ENCODE peak calls at places on chromosome 2, in six cellular contexts. J is RWPE2, K is ELR, O is cardiac septum, A is putamen, L is T-helper 17 cell. R is an unnamed sample.
A peak's percentile ranks its signal among the peaks of the same experiment; 100 is the strongest.

GRCh38 chr2:23602113-23602512 is 217.1 kb downstream of the KLHL29 start:
- DNase-seq in J (no peak), K (peak; percentile 91), O (no peak), A (no peak), L (no peak), R (peak; percentile 66)

GRCh38 chr2:230691005-230691647 is 21.5 kb upstream of the CAB39 start:
- DNase-seq in O (peak; percentile 4), L (no peak), A (no peak), K (peak; percentile 98), J (peak; percentile 92), R (no peak)

GRCh38 chr2:120385355-120386127 is 39.6 kb downstream of the INHBB start:
- DNase-seq in O (no peak), L (no peak), A (no peak), K (no peak), J (peak; percentile 11), R (peak; percentile 12)

GRCh38 chr2:199703199-199703598 is 147.8 kb downstream of the FTCDNL1 start:
- DNase-seq in L (no peak), J (no peak), K (no peak), A (no peak), O (no peak), R (no peak)

GRCh38 chr2:70820499-70820898 is at the start of gene CLEC4F:
- DNase-seq in A (no peak), J (no peak), L (no peak), K (no peak), O (no peak), R (no peak)

GRCh38 chr2:157628532-157629415 is at the start of gene ACVR1C:
- DNase-seq in L (peak; percentile 72), O (no peak), J (peak; percentile 51), A (peak; percentile 76), K (peak; percentile 62), R (peak; percentile 89)

GRCh38 chr2:109523121-109523520 is 90.6 kb downstream of the SEPTIN10 start:
- DNase-seq in L (no peak), J (peak; percentile 26), K (no peak), A (no peak), O (peak; percentile 55), R (peak; percentile 56)

GRCh38 chr2:20106746-20107145 is 55.3 kb upstream of the LAPTM4A start:
- DNase-seq in A (no peak), O (no peak), L (peak; percentile 13), J (peak; percentile 83), K (no peak), R (no peak)

GRCh38 chr2:28277466-28277865 is 115.2 kb upstream of the FOSL2 start:
- DNase-seq in O (no peak), A (no peak), L (no peak), K (no peak), J (no peak), R (no peak)

GRCh38 chr2:216302981-216303676 is 69.2 kb downstream of the MARCHF4 start:
- DNase-seq in L (no peak), A (no peak), J (no peak), K (peak; percentile 52), O (no peak), R (no peak)

GRCh38 chr2:59182249-59182648 is 941.1 kb upstream of the FANCL start:
- DNase-seq in J (no peak), K (peak; percentile 30), A (peak; percentile 10), L (no peak), O (no peak), R (no peak)

GRCh38 chr2:33425660-33426059 is 50.8 kb upstream of the RASGRP3 start:
- DNase-seq in J (no peak), A (no peak), K (peak; percentile 71), L (no peak), O (no peak), R (no peak)

R was measured in spleen.